ENCODE peak calls at places on chromosome 20, in nine cellular contexts. L, A, U, Z, E, Y, C, F and V are unnamed samples.

GRCh38 chr20:50299325-50299629 is 108.6 kb downstream of the CEBPB start:
- DNase-seq in C (no peak), Y (no peak), F (no peak), L (no peak), A (no peak), E (no peak), U (no peak), Z (no peak), V (no peak)

GRCh38 chr20:63940472-63941266 is 15.5 kb downstream of the UCKL1 start:
- DNase-seq in Y (no peak), A (no peak), L (no peak), U (no peak), E (no peak), Z (no peak), C (no peak), F (no peak), V (no peak)

GRCh38 chr20:58568441-58568931 is 53.3 kb upstream of the APCDD1L start:
- DNase-seq in E (no peak), U (no peak), F (no peak), A (no peak), Y (no peak), L (no peak), C (no peak), Z (no peak), V (no peak)

GRCh38 chr20:33914871-33915270 is 78.8 kb upstream of the RALY start:
- DNase-seq in L (no peak), E (no peak), Y (no peak), U (peak; percentile 70), F (peak; percentile 7), Z (no peak), A (peak; percentile 94), C (no peak), V (no peak)

GRCh38 chr20:35311822-35312221 is 19.6 kb upstream of the FAM83C start:
- DNase-seq in F (no peak), L (no peak), U (no peak), C (no peak), A (no peak), Z (no peak), E (no peak), Y (no peak), V (no peak)

GRCh38 chr20:8019178-8019997 is at the start of gene TMX4:
- DNase-seq in A (peak; percentile 94), L (peak; percentile 97), Y (peak; percentile 100), F (peak; percentile 93), C (peak; percentile 87), Z (peak; percentile 98), E (peak; percentile 98), U (peak; percentile 89), V (peak; percentile 93)

GRCh38 chr20:41074441-41074840 is 45.8 kb downstream of the TOP1 start:
- DNase-seq in Z (no peak), A (no peak), Y (no peak), L (no peak), E (no peak), U (no peak), C (no peak), F (no peak), V (no peak)

GRCh38 chr20:35319206-35320197 is 27.3 kb upstream of the FAM83C start:
- DNase-seq in U (no peak), C (no peak), E (peak; percentile 7), Y (no peak), L (no peak), Z (no peak), F (no peak), A (peak; percentile 89), V (no peak)

GRCh38 chr20:12255571-12255970 is 337.9 kb downstream of the BTBD3 start:
- DNase-seq in Z (no peak), L (no peak), F (no peak), E (peak; percentile 6), Y (no peak), A (no peak), C (no peak), U (no peak), V (no peak)

GRCh38 chr20:31722388-31723281 is at the start of gene BCL2L1:
- DNase-seq in Y (peak; percentile 71), U (peak; percentile 69), L (peak; percentile 97), F (peak; percentile 84), C (peak; percentile 71), E (peak; percentile 72), Z (peak; percentile 80), A (peak; percentile 82), V (peak; percentile 60)

GRCh38 chr20:37202267-37202943 is 23.1 kb upstream of the MROH8 start:
- DNase-seq in Y (no peak), U (peak; percentile 33), F (peak; percentile 30), E (no peak), C (no peak), L (peak; percentile 84), A (peak; percentile 98), Z (peak; percentile 30), V (no peak)

GRCh38 chr20:652611-653109 is 340 bp downstream of the SRXN1 start:
- DNase-seq in C (no peak), Y (no peak), Z (no peak), L (no peak), F (no peak), U (no peak), E (no peak), A (peak; percentile 44), V (no peak)

GRCh38 chr20:58429303-58429702 is 40.3 kb downstream of the VAPB start:
- DNase-seq in A (no peak), U (no peak), E (no peak), F (no peak), C (no peak), L (no peak), Y (no peak), Z (no peak), V (no peak)

GRCh38 chr20:41276317-41276751 is 41.2 kb downstream of the ZHX3 start:
- DNase-seq in E (no peak), L (no peak), U (no peak), F (no peak), Y (no peak), A (no peak), Z (no peak), C (peak; percentile 40), V (no peak)

GRCh38 chr20:7411075-7411474 is 529.2 kb downstream of the HAO1 start:
- DNase-seq in F (no peak), Z (no peak), L (no peak), C (no peak), U (no peak), Y (no peak), A (no peak), E (no peak), V (no peak)

GRCh38 chr20:24535956-24536730 is 66.7 kb downstream of the SYNDIG1 start:
- DNase-seq in E (no peak), C (no peak), F (no peak), Z (no peak), U (no peak), L (no peak), Y (no peak), A (no peak), V (no peak)

GRCh38 chr20:329325-329695 is 4.0 kb downstream of the SOX12 start:
- DNase-seq in C (no peak), Z (no peak), E (no peak), Y (no peak), L (no peak), U (no peak), A (no peak), F (no peak), V (no peak)

GRCh38 chr20:41618807-41619294 is 674 bp upstream of the CHD6 start:
- DNase-seq in C (no peak), F (no peak), L (peak; percentile 34), Z (peak; percentile 26), Y (no peak), E (peak; percentile 63), U (no peak), A (no peak), V (no peak)